ENCODE peak calls at places on chromosomes 12 and 14, in nine cellular contexts. J, A, D, F, S, G, Q, I and U are unnamed samples.
A peak's percentile ranks its signal among the peaks of the same experiment; 100 is the strongest.

GRCh38 chr14:66240112-66240511 is 246.1 kb upstream of the CCDC196 start:
- DNase-seq in J (no peak), A (no peak), D (no peak), F (no peak), S (no peak), G (no peak), Q (no peak), I (no peak), U (no peak)

GRCh38 chr14:84208451-84208850 is 1321.5 kb upstream of the FLRT2 start:
- DNase-seq in J (no peak), A (no peak), D (no peak), F (no peak), S (no peak), G (no peak), Q (no peak), I (no peak), U (no peak)

GRCh38 chr12:65355461-65355860 is 77.0 kb downstream of the MSRB3 start:
- DNase-seq in J (no peak), A (no peak), D (no peak), F (no peak), S (no peak), G (no peak), Q (no peak), I (no peak), U (no peak)

GRCh38 chr12:72277415-72277814 is 5.2 kb downstream of the TRHDE start:
- DNase-seq in J (no peak), A (no peak), D (no peak), F (no peak), S (no peak), G (no peak), Q (no peak), I (no peak), U (no peak)

GRCh38 chr14:31420013-31420318 is 384 bp downstream of the HEATR5A start:
- DNase-seq in J (peak; percentile 2), A (no peak), D (peak; percentile 16), F (peak; percentile 28), S (peak; percentile 67), G (no peak), Q (peak; percentile 55), I (no peak), U (no peak)

GRCh38 chr14:20429801-20430669 is 5.9 kb downstream of the KLHL33 start:
- DNase-seq in J (no peak), A (no peak), D (no peak), F (peak; percentile 91), S (no peak), G (no peak), Q (peak; percentile 18), I (no peak), U (no peak)

GRCh38 chr12:30515351-30515750 is 180.3 kb downstream of the IPO8 start:
- DNase-seq in J (no peak), A (no peak), D (no peak), F (peak; percentile 4), S (no peak), G (no peak), Q (no peak), I (peak; percentile 26), U (no peak)

GRCh38 chr14:86777950-86778602 is 1214.9 kb downstream of the GALC start:
- DNase-seq in J (no peak), A (no peak), D (no peak), F (no peak), S (no peak), G (no peak), Q (no peak), I (no peak), U (no peak)

GRCh38 chr12:56034586-56035332 is 7.0 kb upstream of the RPS26 start:
- DNase-seq in J (no peak), A (no peak), D (no peak), F (no peak), S (no peak), G (no peak), Q (no peak), I (no peak), U (no peak)

GRCh38 chr12:102169922-102170698 is 27.5 kb downstream of the PMCH start:
- DNase-seq in J (peak; percentile 9), A (peak; percentile 2), D (no peak), F (no peak), S (no peak), G (no peak), Q (no peak), I (peak; percentile 69), U (no peak)

GRCh38 chr12:76866146-76866545 is 12.7 kb downstream of the CSRP2 start:
- DNase-seq in J (no peak), A (no peak), D (no peak), F (no peak), S (no peak), G (no peak), Q (no peak), I (no peak), U (peak; percentile 26)

GRCh38 chr12:53543539-53543938 is 36.3 kb upstream of the NPFF start:
- DNase-seq in J (peak; percentile 25), A (peak; percentile 57), D (peak; percentile 45), F (peak; percentile 10), S (peak; percentile 72), G (peak; percentile 66), Q (peak; percentile 60), I (peak; percentile 78), U (no peak)

GRCh38 chr12:50401383-50402155 is 884 bp downstream of the LARP4 start:
- DNase-seq in J (no peak), A (no peak), D (no peak), F (no peak), S (no peak), G (peak; percentile 24), Q (peak; percentile 41), I (peak; percentile 71), U (no peak)

GRCh38 chr12:51351913-51352532 is 5.5 kb upstream of the CELA1 start:
- DNase-seq in J (peak; percentile 28), A (no peak), D (peak; percentile 56), F (peak; percentile 31), S (no peak), G (no peak), Q (peak; percentile 16), I (peak; percentile 66), U (no peak)

GRCh38 chr14:22898302-22898894 is 15.4 kb downstream of the REM2 start:
- DNase-seq in J (no peak), A (no peak), D (no peak), F (no peak), S (no peak), G (peak; percentile 46), Q (no peak), I (no peak), U (no peak)

GRCh38 chr12:29350080-29350479 is 30.9 kb downstream of the ERGIC2 start:
- DNase-seq in J (no peak), A (no peak), D (no peak), F (no peak), S (no peak), G (no peak), Q (no peak), I (peak; percentile 10), U (no peak)

GRCh38 chr12:29164477-29165163 is 15.5 kb downstream of the FAR2 start:
- DNase-seq in J (no peak), A (peak; percentile 43), D (no peak), F (no peak), S (no peak), G (no peak), Q (no peak), I (peak; percentile 85), U (no peak)

GRCh38 chr12:41190360-41190759 is 2.2 kb downstream of the PDZRN4 start:
- DNase-seq in J (no peak), A (no peak), D (peak; percentile 15), F (no peak), S (no peak), G (no peak), Q (no peak), I (peak; percentile 34), U (peak; percentile 11)

GRCh38 chr14:67221248-67221981 is 19.8 kb upstream of the PALS1 start:
- DNase-seq in J (no peak), A (no peak), D (no peak), F (no peak), S (no peak), G (no peak), Q (no peak), I (no peak), U (no peak)

GRCh38 chr14:65704412-65704811 is 291.9 kb downstream of the FUT8 start:
- DNase-seq in J (no peak), A (no peak), D (no peak), F (no peak), S (no peak), G (no peak), Q (no peak), I (no peak), U (no peak)

GRCh38 chr12:27319848-27320247 is 12.8 kb upstream of the BMAL2 start:
- DNase-seq in J (no peak), A (no peak), D (no peak), F (no peak), S (no peak), G (no peak), Q (no peak), I (no peak), U (no peak)

GRCh38 chr12:115611477-115611876 is 666.0 kb downstream of the MED13L start:
- DNase-seq in J (no peak), A (no peak), D (no peak), F (peak; percentile 45), S (no peak), G (no peak), Q (peak; percentile 47), I (no peak), U (no peak)

GRCh38 chr12:89576572-89577220 is 50.8 kb upstream of the POC1B start:
- DNase-seq in J (no peak), A (no peak), D (no peak), F (no peak), S (no peak), G (no peak), Q (no peak), I (no peak), U (no peak)

GRCh38 chr12:70854138-70854537 is 66.4 kb downstream of the PTPRR start:
- DNase-seq in J (no peak), A (no peak), D (no peak), F (no peak), S (no peak), G (no peak), Q (no peak), I (no peak), U (no peak)

GRCh38 chr12:54006700-54007220 is 2.0 kb upstream of the HOXC8 start:
- DNase-seq in J (no peak), A (no peak), D (no peak), F (no peak), S (no peak), G (no peak), Q (no peak), I (no peak), U (no peak)

GRCh38 chr14:24734917-24735500 is 101.0 kb upstream of the GZMB start:
- DNase-seq in J (peak; percentile 23), A (no peak), D (peak; percentile 71), F (peak; percentile 77), S (no peak), G (no peak), Q (peak; percentile 39), I (peak; percentile 54), U (peak; percentile 49)

GRCh38 chr12:121799175-121799841 is 4.5 kb upstream of the SETD1B start:
- DNase-seq in J (peak; percentile 48), A (no peak), D (peak; percentile 84), F (peak; percentile 36), S (peak; percentile 88), G (peak; percentile 81), Q (peak; percentile 83), I (peak; percentile 51), U (peak; percentile 30)

GRCh38 chr14:68684466-68685418 is 108.1 kb downstream of the ZFP36L1 start:
- DNase-seq in J (no peak), A (no peak), D (no peak), F (no peak), S (no peak), G (no peak), Q (no peak), I (peak; percentile 39), U (no peak)

GRCh38 chr12:29131539-29131938 is 17.5 kb upstream of the FAR2 start:
- DNase-seq in J (no peak), A (no peak), D (no peak), F (no peak), S (no peak), G (no peak), Q (no peak), I (peak; percentile 27), U (no peak)

GRCh38 chr14:38950676-38951075 is 152.4 kb downstream of the SEC23A start:
- DNase-seq in J (no peak), A (no peak), D (no peak), F (no peak), S (no peak), G (no peak), Q (no peak), I (no peak), U (no peak)

GRCh38 chr12:48070731-48071130 is 35.1 kb downstream of the SENP1 start:
- DNase-seq in J (no peak), A (no peak), D (no peak), F (no peak), S (no peak), G (no peak), Q (no peak), I (no peak), U (no peak)